ENCODE peak calls at places on chromosomes 11 and 22, in nine cellular contexts. H is GM12878, S is HCT116, J is spleen, T is transverse colon, M is stomach, U is upper lobe of left lung, C is HepG2, I is breast epithelium. G is an unnamed sample. For H3K4me1 and H3K9me3, the result is how much of the 10 kb centered on the place peaks cover.

GRCh38 chr11:73981051-73981805 is 1.4 kb downstream of the UCP2 start:
- DNase-seq in H (no peak), S (no peak), J (peak), T (no peak), M (no peak), U (peak), C (no peak), I (no peak), G (peak)

GRCh38 chr22:23365961-23366360 is 185.7 kb downstream of the BCR start:
- DNase-seq in H (no peak), S (no peak), J (no peak), T (no peak), M (no peak), U (no peak), C (no peak), I (no peak), G (no peak)

GRCh38 chr22:49392247-49392646 is 435.4 kb downstream of the BRD1 start:
- DNase-seq in H (no peak), S (no peak), J (peak), T (no peak), M (no peak), U (no peak), C (no peak), I (no peak), G (peak)

GRCh38 chr11:129798212-129798611 is 17.4 kb upstream of the TMEM45B start:
- DNase-seq in H (no peak), S (no peak), J (no peak), T (no peak), M (no peak), U (no peak), C (no peak), I (no peak), G (no peak)

GRCh38 chr11:17406818-17407149 is 18.3 kb upstream of the KCNJ11 start:
- DNase-seq in H (no peak), S (no peak), J (peak), T (no peak), M (no peak), U (no peak), C (no peak), I (no peak), G (peak)

GRCh38 chr11:61082931-61083531 is 19.3 kb upstream of the CD5 start:
- DNase-seq in H (no peak), S (no peak), J (no peak), T (no peak), M (no peak), U (peak), C (no peak), I (no peak), G (no peak)

GRCh38 chr11:76240666-76241065 is 34.4 kb upstream of the WNT11 start:
- DNase-seq in H (no peak), S (no peak), J (peak), T (no peak), M (no peak), U (no peak), C (no peak), I (no peak), G (no peak)

GRCh38 chr11:71118671-71119250 is 133.6 kb downstream of the SHANK2 start:
- DNase-seq in H (no peak), S (no peak), J (peak), T (no peak), M (no peak), U (no peak), C (no peak), I (no peak), G (no peak)

GRCh38 chr22:20084547-20085413 is 4.7 kb downstream of the DGCR8 start:
- DNase-seq in H (no peak), S (no peak), J (peak), T (no peak), M (peak), U (no peak), C (peak), I (no peak), G (no peak)

GRCh38 chr11:113111156-113111555 is 149.9 kb downstream of the NCAM1 start:
- DNase-seq in H (no peak), S (no peak), J (no peak), T (no peak), M (no peak), U (no peak), C (no peak), I (no peak), G (no peak)

GRCh38 chr11:127017482-127017881 is 16.9 kb upstream of the KIRREL3 start:
- DNase-seq in H (no peak), S (no peak), J (no peak), T (no peak), M (no peak), U (no peak), C (no peak), I (no peak), G (no peak)

GRCh38 chr11:72316984-72317383 is 73.0 kb upstream of the PHOX2A start:
- DNase-seq in H (no peak), S (no peak), J (no peak), T (no peak), M (no peak), U (no peak), C (no peak), I (no peak), G (peak)

GRCh38 chr11:72319261-72319660 is 75.3 kb upstream of the PHOX2A start:
- DNase-seq in H (no peak), S (no peak), J (no peak), T (no peak), M (no peak), U (no peak), C (no peak), I (no peak), G (no peak)

GRCh38 chr11:72317982-72318381 is 74.0 kb upstream of the PHOX2A start:
- DNase-seq in H (no peak), S (no peak), J (no peak), T (no peak), M (no peak), U (no peak), C (no peak), I (no peak), G (peak)

GRCh38 chr11:72326151-72326842 is 82.3 kb upstream of the PHOX2A start:
- DNase-seq in H (no peak), S (no peak), J (no peak), T (no peak), M (no peak), U (no peak), C (no peak), I (no peak), G (no peak)

GRCh38 chr11:72321381-72321996 is 77.5 kb upstream of the PHOX2A start:
- DNase-seq in H (no peak), S (no peak), J (no peak), T (no peak), M (no peak), U (no peak), C (peak), I (no peak), G (no peak)
- H3K4me1 ChIP-seq in H (under half), S (under half), J (under half), T (under half), M (under half), U (under half), C (under half), I (under half), G (under half)

DNA sequence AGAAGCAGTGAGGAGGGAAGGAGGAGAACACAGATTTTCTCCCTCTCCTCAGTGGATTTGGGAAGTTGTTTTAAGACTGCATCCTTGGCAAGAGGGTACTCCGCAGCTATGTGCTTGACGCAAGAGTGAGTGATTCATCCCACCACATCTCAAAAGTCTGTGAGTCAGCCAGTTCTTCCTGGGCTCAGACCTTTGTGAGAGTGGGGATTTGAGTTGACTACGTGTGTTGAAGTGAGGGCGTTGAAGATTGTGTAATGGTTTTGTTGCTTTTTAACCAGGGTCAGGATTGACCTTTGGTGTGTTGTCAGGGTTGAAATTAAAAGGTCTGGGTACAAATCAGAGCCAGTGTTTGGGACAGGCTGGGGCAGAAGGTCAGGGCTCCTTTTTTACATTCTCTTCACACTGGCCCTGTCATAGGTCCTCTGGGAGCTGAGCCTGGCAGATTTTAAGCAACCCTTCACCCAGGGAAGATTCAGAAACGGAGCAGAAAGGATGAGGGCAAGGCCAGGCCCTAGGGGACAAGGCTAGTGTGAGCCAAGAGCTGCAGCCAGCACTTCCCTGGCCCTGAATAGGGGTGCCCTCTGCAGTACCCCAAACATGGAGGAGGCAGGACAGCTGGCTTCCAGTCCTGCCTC is 4.2 kb upstream of the C11orf86 start:
- DNase-seq in H (no peak), S (peak), J (no peak), T (peak), M (no peak), U (peak), C (peak), I (peak), G (peak)
- TF ChIP-seq POLR2AphosphoS5 in H (no peak), S (peak), J (no peak), T (peak), M (peak), U (peak), C (peak), I (peak), G (no peak)

DNA sequence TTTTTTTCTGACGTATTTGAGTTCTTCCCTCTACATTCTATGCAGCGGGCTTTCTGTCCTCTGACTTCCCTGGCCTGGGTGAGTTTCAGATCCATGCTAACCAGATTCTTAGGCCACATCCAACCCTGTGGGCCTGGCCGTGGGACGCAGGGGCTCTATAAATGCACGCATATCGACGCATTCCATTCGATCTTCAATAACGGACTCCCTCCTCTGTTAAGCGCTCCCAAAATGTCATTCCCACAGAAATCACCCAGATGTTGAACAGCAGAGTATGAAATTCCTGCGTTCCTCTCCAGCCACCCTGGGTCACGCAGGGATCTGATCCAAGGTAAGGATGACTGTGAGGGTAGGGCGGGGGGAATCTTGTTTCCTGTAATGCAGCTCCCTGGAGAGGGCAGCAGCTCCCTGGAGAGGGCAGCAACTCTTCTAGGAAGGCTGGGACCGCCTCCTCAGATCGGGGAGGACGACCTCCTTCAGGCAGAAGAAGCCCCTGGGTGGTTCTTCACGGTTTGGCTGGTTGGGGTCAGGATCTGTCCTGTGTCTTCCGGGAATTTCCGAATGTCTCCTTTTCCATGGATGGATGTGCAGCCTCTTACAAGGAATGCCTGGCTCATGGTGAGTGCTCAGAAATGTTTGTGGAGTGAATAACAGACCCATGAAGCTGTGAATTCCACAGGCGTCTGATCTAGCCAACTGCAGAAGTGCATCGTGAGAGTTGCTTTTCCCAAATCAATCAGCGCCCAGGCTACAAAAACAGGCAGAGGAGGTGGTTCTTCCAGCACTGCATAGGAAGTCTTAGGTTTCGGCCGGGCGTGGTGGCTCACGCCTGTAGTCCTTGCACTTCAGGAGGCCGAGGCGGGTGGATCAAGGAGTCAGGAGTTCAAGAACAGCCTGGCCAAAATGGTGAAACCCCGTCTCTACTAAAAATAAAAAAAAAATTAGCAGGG is 12.2 kb downstream of the MRGPRD start:
- DNase-seq in H (no peak), S (no peak), J (peak), T (peak), M (no peak), U (no peak), C (no peak), I (no peak), G (peak)
- H3K9me3 ChIP-seq in H (under half), S (under half), J (under half), T (under half), M (under half), U (under half), C (under half), I (under half), G (under half)

DNA sequence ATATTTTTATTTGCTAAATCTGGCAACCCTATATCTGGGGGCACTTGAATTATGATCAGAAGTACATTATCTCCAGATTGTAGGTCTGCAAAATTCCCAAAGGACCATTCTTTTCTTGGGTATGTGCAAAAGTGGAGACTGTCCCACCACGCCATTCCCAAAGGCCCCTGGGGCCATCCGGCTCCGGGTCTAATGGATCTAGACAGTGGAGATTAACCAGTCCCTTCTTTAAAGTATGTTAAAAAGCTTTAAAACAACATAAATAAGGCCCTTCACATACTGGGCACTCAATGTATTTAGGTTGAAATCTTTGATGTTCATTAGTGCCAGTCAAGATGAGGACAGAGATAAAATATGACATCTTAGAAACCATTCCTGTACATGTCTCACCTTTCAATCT is 124.1 kb downstream of the MAML2 start:
- DNase-seq in H (no peak), S (no peak), J (no peak), T (no peak), M (no peak), U (no peak), C (no peak), I (no peak), G (no peak)
- H3K4me1 ChIP-seq in H (under half), S (under half), J (half or more), T (under half), M (half or more), U (half or more), C (half or more), I (under half), G (under half)

DNA sequence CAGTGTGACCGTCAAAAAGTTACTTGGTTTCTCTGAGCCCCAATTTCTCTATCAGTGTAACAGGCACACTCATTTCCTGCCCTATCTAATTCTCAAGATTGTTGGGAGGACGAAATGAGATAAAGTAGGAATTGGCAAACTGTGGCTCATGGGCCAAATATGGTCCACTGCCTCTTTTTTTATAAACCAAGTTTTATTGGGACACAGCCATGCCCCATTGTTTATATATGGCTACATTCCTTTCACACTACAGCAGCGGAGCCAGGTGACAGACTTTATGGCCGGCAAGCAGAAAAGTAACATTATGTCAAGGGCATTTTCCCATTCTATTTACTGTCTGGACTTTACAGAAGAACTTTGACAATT is 116.7 kb upstream of the TIMP3 start:
- DNase-seq in H (no peak), S (no peak), J (no peak), T (no peak), M (no peak), U (no peak), C (no peak), I (no peak), G (no peak)
- TF ChIP-seq POLR2AphosphoS5 in H (no peak), S (no peak), J (no peak), T (no peak), M (no peak), U (no peak), C (no peak), I (no peak), G (no peak)

GRCh38 chr11:47052576-47052975 is 116.0 kb downstream of the CSTPP1 start:
- DNase-seq in H (no peak), S (no peak), J (no peak), T (no peak), M (no peak), U (no peak), C (no peak), I (no peak), G (no peak)
- H3K9me3 ChIP-seq in H (under half), S (under half), J (under half), T (under half), M (under half), U (under half), C (under half), I (under half), G (under half)